ENCODE peak calls at places on chromosomes 6 and 20, in eight cellular contexts. H, R, T, C, G, N, L and P are unnamed samples.

GRCh38 chr6:36302227-36302976 is 32.5 kb downstream of the PNPLA1 start:
- DNase-seq in H (peak), R (peak), T (peak), C (peak), G (peak), N (peak), L (peak), P (peak)

GRCh38 chr6:501891-502601 is 110.5 kb downstream of the IRF4 start:
- DNase-seq in H (peak), R (no peak), T (peak), C (no peak), G (no peak), N (no peak), L (no peak), P (no peak)

GRCh38 chr6:157787080-157787479 is 36.0 kb upstream of the SNX9 start:
- DNase-seq in H (no peak), R (no peak), T (no peak), C (no peak), G (no peak), N (peak), L (peak), P (no peak)

GRCh38 chr6:123519191-123519510 is 117.6 kb downstream of the TRDN start:
- DNase-seq in H (no peak), R (no peak), T (no peak), C (no peak), G (no peak), N (peak), L (no peak), P (no peak)

GRCh38 chr6:30640481-30640880 is 6.5 kb upstream of the C6orf136 start:
- DNase-seq in H (no peak), R (no peak), T (no peak), C (no peak), G (no peak), N (no peak), L (no peak), P (no peak)

GRCh38 chr6:120711255-120711654 is 623.0 kb downstream of the TBC1D32 start:
- DNase-seq in H (no peak), R (no peak), T (no peak), C (no peak), G (no peak), N (no peak), L (no peak), P (no peak)

GRCh38 chr20:37543828-37544227 is 16.2 kb upstream of the BLCAP start:
- DNase-seq in H (no peak), R (no peak), T (no peak), C (no peak), G (no peak), N (peak), L (peak), P (no peak)

GRCh38 chr20:11108102-11108842 is 434.5 kb upstream of the JAG1 start:
- DNase-seq in H (no peak), R (no peak), T (no peak), C (no peak), G (no peak), N (no peak), L (peak), P (no peak)

GRCh38 chr6:35534396-35535170 is 21.9 kb upstream of the TULP1 start:
- DNase-seq in H (peak), R (no peak), T (no peak), C (no peak), G (no peak), N (no peak), L (no peak), P (no peak)

GRCh38 chr20:54148947-54149764 is 24.6 kb downstream of the CYP24A1 start:
- DNase-seq in H (no peak), R (no peak), T (no peak), C (no peak), G (no peak), N (peak), L (no peak), P (no peak)

GRCh38 chr6:10414766-10415592 is at the start of gene TFAP2A:
- DNase-seq in H (peak), R (no peak), T (no peak), C (peak), G (no peak), N (peak), L (peak), P (no peak)

GRCh38 chr6:145815351-145815772 is 767 bp upstream of the FBXO30 start:
- DNase-seq in H (peak), R (no peak), T (no peak), C (peak), G (peak), N (no peak), L (peak), P (no peak)

GRCh38 chr6:169863149-169863525 is 111.7 kb downstream of the ERMARD start:
- DNase-seq in H (peak), R (no peak), T (no peak), C (no peak), G (peak), N (no peak), L (no peak), P (no peak)

GRCh38 chr6:106688177-106688951 is 59.0 kb downstream of the QRSL1 start:
- DNase-seq in H (no peak), R (no peak), T (no peak), C (no peak), G (no peak), N (no peak), L (no peak), P (no peak)

GRCh38 chr6:166957087-166957804 is 896 bp upstream of the RNASET2 start:
- DNase-seq in H (peak), R (peak), T (peak), C (peak), G (no peak), N (no peak), L (no peak), P (no peak)

GRCh38 chr20:1397710-1398109 is 4.9 kb upstream of the FKBP1A start:
- DNase-seq in H (peak), R (no peak), T (no peak), C (no peak), G (no peak), N (no peak), L (peak), P (no peak)

GRCh38 chr20:41538810-41539596 is 79.2 kb downstream of the CHD6 start:
- DNase-seq in H (no peak), R (no peak), T (no peak), C (no peak), G (no peak), N (peak), L (no peak), P (no peak)

GRCh38 chr6:132316970-132317369 is 84.3 kb downstream of the MOXD1 start:
- DNase-seq in H (no peak), R (no peak), T (no peak), C (no peak), G (no peak), N (no peak), L (no peak), P (no peak)

GRCh38 chr6:116072368-116072767 is 11.7 kb upstream of the FRK start:
- DNase-seq in H (no peak), R (no peak), T (no peak), C (no peak), G (no peak), N (no peak), L (no peak), P (no peak)

GRCh38 chr6:20197251-20197650 is 15.0 kb downstream of the MBOAT1 start:
- DNase-seq in H (no peak), R (no peak), T (no peak), C (no peak), G (no peak), N (no peak), L (no peak), P (no peak)

GRCh38 chr6:111406200-111406711 is 76.8 kb downstream of the REV3L start:
- DNase-seq in H (no peak), R (no peak), T (peak), C (no peak), G (no peak), N (no peak), L (no peak), P (no peak)

GRCh38 chr20:62647521-62648317 is 5.4 kb downstream of the SLCO4A1 start:
- DNase-seq in H (no peak), R (no peak), T (no peak), C (no peak), G (no peak), N (no peak), L (no peak), P (no peak)

GRCh38 chr6:6591778-6592388 is 3.4 kb downstream of the LY86 start:
- DNase-seq in H (no peak), R (no peak), T (peak), C (no peak), G (no peak), N (no peak), L (no peak), P (no peak)

GRCh38 chr20:38673731-38674177 is 50.5 kb upstream of the SLC32A1 start:
- DNase-seq in H (no peak), R (no peak), T (no peak), C (peak), G (no peak), N (no peak), L (no peak), P (no peak)

GRCh38 chr20:1993986-1994385 is at the start of gene PDYN:
- DNase-seq in H (peak), R (no peak), T (no peak), C (peak), G (no peak), N (no peak), L (no peak), P (no peak)

GRCh38 chr6:105112577-105112976 is 67.2 kb downstream of the POPDC3 start:
- DNase-seq in H (peak), R (no peak), T (no peak), C (no peak), G (no peak), N (no peak), L (no peak), P (no peak)

GRCh38 chr6:11712760-11713159 is 65.8 kb downstream of the ADTRP start:
- DNase-seq in H (no peak), R (no peak), T (no peak), C (no peak), G (no peak), N (peak), L (peak), P (no peak)

GRCh38 chr6:78340755-78341154 is 526.6 kb upstream of the IRAK1BP1 start:
- DNase-seq in H (no peak), R (no peak), T (no peak), C (no peak), G (no peak), N (no peak), L (no peak), P (no peak)

GRCh38 chr20:45463113-45463512 is 6.4 kb upstream of the WFDC2 start:
- DNase-seq in H (no peak), R (no peak), T (no peak), C (no peak), G (no peak), N (no peak), L (no peak), P (no peak)

GRCh38 chr6:41546866-41547798 is 951 bp downstream of the FOXP4 start:
- DNase-seq in H (peak), R (no peak), T (peak), C (peak), G (peak), N (no peak), L (peak), P (no peak)

GRCh38 chr20:40744494-40745175 is 55.6 kb upstream of the MAFB start:
- DNase-seq in H (no peak), R (no peak), T (no peak), C (no peak), G (no peak), N (no peak), L (no peak), P (no peak)

GRCh38 chr6:26394289-26394688 is 7.8 kb upstream of the BTN3A1 start:
- DNase-seq in H (no peak), R (no peak), T (no peak), C (no peak), G (no peak), N (peak), L (peak), P (peak)

GRCh38 chr6:46969206-46969605 is 47.5 kb upstream of the ADGRF5 start:
- DNase-seq in H (no peak), R (no peak), T (no peak), C (no peak), G (no peak), N (peak), L (no peak), P (no peak)

GRCh38 chr6:131761061-131761761 is 46.6 kb upstream of the ENPP1 start:
- DNase-seq in H (no peak), R (no peak), T (no peak), C (no peak), G (no peak), N (peak), L (peak), P (peak)

GRCh38 chr20:45934046-45934586 is 367 bp upstream of the PCIF1 start:
- DNase-seq in H (peak), R (no peak), T (peak), C (peak), G (peak), N (no peak), L (peak), P (no peak)

GRCh38 chr20:4445331-4445730 is 276.4 kb upstream of the PRND start:
- DNase-seq in H (no peak), R (no peak), T (no peak), C (no peak), G (no peak), N (no peak), L (no peak), P (no peak)

GRCh38 chr6:158849899-158850806 is 31.0 kb upstream of the EZR start:
- DNase-seq in H (no peak), R (peak), T (no peak), C (no peak), G (peak), N (peak), L (peak), P (peak)

GRCh38 chr6:156747715-156748114 is 29.5 kb upstream of the ARID1B start:
- DNase-seq in H (no peak), R (no peak), T (no peak), C (no peak), G (no peak), N (no peak), L (no peak), P (no peak)